ENCODE peak calls at places on chromosomes 12 and 14, in five cellular contexts. B is GM06990, S is heart left ventricle, H is tibial artery, J is body of pancreas. K is an unnamed sample.

GRCh38 chr14:21071225-21072041 is 1.3 kb downstream of the ARHGEF40 start:
- DNase-seq in J (peak; percentile 70), S (peak; percentile 94), H (peak; percentile 93), B (peak; percentile 84), K (peak; percentile 91)

GRCh38 chr12:125192690-125193221 is 127.5 kb downstream of the AACS start:
- DNase-seq in J (no peak), B (no peak), S (no peak), H (no peak), K (no peak)

GRCh38 chr14:35404496-35405303 is at the start of gene NFKBIA:
- DNase-seq in S (peak; percentile 93), J (peak; percentile 94), B (peak; percentile 96), H (peak; percentile 95), K (peak; percentile 94)

GRCh38 chr12:101671157-101671791 is 26.2 kb upstream of the CHPT1 start:
- DNase-seq in H (no peak), J (no peak), B (peak; percentile 22), S (peak; percentile 27), K (peak; percentile 17)

GRCh38 chr12:15963271-15963670 is 52.1 kb downstream of the DERA start:
- DNase-seq in S (no peak), H (no peak), J (no peak), B (no peak), K (no peak)

GRCh38 chr12:89651192-89651591 is 57.4 kb downstream of the ATP2B1 start:
- DNase-seq in J (no peak), B (no peak), H (no peak), S (no peak), K (no peak)

GRCh38 chr12:103924761-103925641 is 5.2 kb upstream of the HSP90B1 start:
- DNase-seq in J (no peak), H (no peak), S (no peak), B (peak; percentile 84), K (no peak)

GRCh38 chr12:119660074-119660473 is 7.9 kb upstream of the PRKAB1 start:
- DNase-seq in H (no peak), J (no peak), B (no peak), S (no peak), K (no peak)

GRCh38 chr12:110266980-110267620 is 13.9 kb upstream of the ATP2A2 start:
- DNase-seq in J (no peak), H (no peak), S (peak; percentile 80), B (no peak), K (no peak)

GRCh38 chr14:50116221-50116956 is at the start of gene VCPKMT:
- DNase-seq in B (peak; percentile 97), H (peak; percentile 95), J (peak; percentile 94), S (peak; percentile 95), K (peak; percentile 96)

GRCh38 chr14:50116986-50117385 is 614 bp upstream of the VCPKMT start:
- DNase-seq in B (no peak), S (no peak), H (no peak), J (no peak), K (no peak)

GRCh38 chr14:50121506-50121905 is 5.1 kb upstream of the VCPKMT start:
- DNase-seq in J (no peak), S (no peak), H (no peak), B (no peak), K (no peak)

GRCh38 chr14:50113381-50113811 is 3.0 kb downstream of the VCPKMT start:
- DNase-seq in J (no peak), B (peak; percentile 80), S (no peak), H (no peak), K (no peak)

GRCh38 chr14:50117456-50117855 is 1.1 kb upstream of the VCPKMT start:
- DNase-seq in S (no peak), H (no peak), J (no peak), B (no peak), K (no peak)
- H3K27me3 ChIP-seq in S (no peaks in the 10 kb centered on the region), H (no peaks in the 10 kb centered on the region), J (no peaks in the 10 kb centered on the region), B (no peaks in the 10 kb centered on the region), K (no peaks in the 10 kb centered on the region)

GRCh38 chr12:55683676-55684075 is 24.0 kb downstream of the ITGA7 start:
- DNase-seq in H (peak; percentile 28), J (no peak), B (no peak), S (no peak), K (no peak)

GRCh38 chr12:55679691-55680090 is 28.0 kb downstream of the ITGA7 start:
- DNase-seq in S (no peak), H (peak; percentile 49), J (no peak), B (no peak), K (peak; percentile 5)

GRCh38 chr12:55682087-55682796 is 25.5 kb downstream of the ITGA7 start:
- DNase-seq in J (no peak), S (no peak), H (no peak), B (no peak), K (no peak)

GRCh38 chr12:55684761-55685370 is 22.8 kb downstream of the ITGA7 start:
- DNase-seq in H (peak; percentile 51), B (no peak), S (no peak), J (no peak), K (no peak)

DNA sequence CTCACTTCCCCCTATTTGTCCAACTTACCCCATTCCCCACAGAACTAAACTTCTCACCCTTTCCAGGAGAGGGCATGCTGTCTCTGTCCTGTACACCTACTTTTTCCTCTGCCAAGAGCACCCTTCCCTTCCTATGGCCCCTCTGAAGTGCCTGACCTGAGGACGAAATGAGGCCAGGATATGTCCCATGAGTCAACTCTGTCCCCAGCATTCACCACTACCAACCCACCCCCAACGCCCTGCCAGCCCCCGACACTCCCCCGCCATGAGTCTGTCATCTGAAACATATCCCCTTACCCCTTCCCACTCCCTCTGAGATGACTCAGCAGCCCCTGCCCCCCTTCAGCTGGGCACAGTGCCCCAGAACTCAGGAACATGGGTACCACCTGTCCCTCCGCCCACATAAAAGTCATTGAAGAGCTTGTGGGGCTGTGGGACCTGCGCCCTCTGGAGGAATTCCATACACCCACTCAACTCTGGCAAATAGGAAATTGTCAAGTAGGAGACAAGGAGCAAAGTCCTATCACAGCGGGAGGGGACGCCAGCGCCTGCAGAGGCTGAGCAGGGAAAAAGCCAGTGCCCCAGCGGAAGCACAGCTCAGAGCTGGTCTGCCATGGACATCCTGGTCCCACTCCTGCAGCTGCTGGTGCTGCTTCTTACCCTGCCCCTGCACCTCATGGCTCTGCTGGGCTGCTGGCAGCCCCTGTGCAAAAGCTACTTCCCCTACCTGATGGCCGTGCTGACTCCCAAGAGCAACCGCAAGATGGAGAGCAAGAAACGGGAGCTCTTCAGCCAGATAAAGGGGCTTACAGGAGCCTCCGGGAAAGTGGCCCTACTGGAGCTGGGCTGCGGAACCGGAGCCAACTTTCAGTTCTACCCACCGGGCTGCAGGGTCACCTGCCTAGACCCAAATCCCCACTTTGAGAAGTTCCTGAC is 26.3 kb downstream of the ITGA7 start:
- DNase-seq in J (peak; percentile 67), B (no peak), H (peak; percentile 76), S (peak; percentile 78), K (peak; percentile 54)
- TF ChIP-seq CTCF in J (peak; percentile 61), B (peak; percentile 6), H (peak; percentile 29), S (peak; percentile 26), K (peak; percentile 43)

GRCh38 chr14:101716956-101717662 is 44.4 kb upstream of the PPP2R5C start:
- DNase-seq in J (peak; percentile 7), H (no peak), S (no peak), B (no peak), K (no peak)
- H3K27me3 ChIP-seq in J (no peaks in the 10 kb centered on the region), H (no peaks in the 10 kb centered on the region), S (no peaks in the 10 kb centered on the region), B (no peaks in the 10 kb centered on the region), K (no peaks in the 10 kb centered on the region)

DNA sequence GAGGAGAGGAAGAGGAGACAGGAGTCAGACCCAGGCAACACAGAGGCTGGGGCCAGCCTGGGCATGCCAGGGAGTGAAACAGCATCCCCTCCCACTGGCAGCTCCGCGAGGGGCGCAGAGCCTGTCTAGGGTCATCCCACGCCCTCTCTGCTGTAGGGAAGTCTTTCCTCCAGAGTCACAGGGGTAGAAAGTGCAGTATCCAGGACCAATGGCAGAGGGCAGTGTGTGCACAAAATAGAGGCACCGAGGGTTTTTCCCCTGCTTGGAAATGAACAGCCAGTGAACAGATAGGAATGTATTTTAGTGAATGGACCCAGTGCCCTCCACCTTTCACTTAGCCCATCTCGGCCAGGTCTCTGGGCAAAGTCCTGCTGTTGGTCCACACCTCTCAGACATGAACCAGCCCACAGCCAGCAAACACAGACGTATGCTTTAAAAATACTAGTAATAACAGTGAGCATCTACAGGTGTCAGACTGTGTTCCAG is 9.4 kb upstream of the KRT74 start:
- DNase-seq in B (no peak), S (no peak), H (peak; percentile 63), J (peak; percentile 70), K (peak; percentile 31)
- TF ChIP-seq CTCF in B (peak; percentile 64), S (peak; percentile 55), H (peak; percentile 52), J (peak; percentile 73), K (peak; percentile 79)

DNA sequence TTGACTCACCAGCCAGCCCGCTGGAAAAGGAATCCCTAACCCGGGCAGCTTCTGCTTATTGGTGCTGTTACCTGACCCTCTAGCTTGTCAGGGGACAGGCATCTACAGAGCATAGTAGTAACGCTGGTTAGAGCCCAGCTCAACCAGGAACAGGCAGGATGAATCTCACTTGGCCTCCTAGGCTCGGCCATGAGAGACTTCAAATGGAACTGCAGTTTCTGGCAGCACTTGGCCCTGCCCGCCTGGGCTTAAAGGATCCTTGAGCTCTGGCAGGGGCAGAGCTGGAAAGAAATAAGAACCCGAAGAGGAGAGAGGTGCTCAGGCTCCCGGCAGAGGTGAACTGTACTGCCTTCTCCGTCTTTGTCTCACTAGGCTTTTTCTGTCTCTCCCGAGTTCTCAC is 2.3 kb upstream of the LHX5 start:
- DNase-seq in S (no peak), J (no peak), B (no peak), H (no peak), K (no peak)
- H3K27me3 ChIP-seq in S (peaks cover 68% of the 10 kb centered on the region), J (no peaks in the 10 kb centered on the region), B (peaks cover 4% of the 10 kb centered on the region), H (peaks cover 3% of the 10 kb centered on the region), K (peaks cover 98% of the 10 kb centered on the region)

K was measured in left ventricle myocardium inferior.